ENCODE peak calls at places on chromosomes 16 and 17, in four cellular contexts. One of them, this sample, is unnamed.

GRCh38 chr17:55285340-55286301 is 20.9 kb downstream of the HLF start:
- DNase-seq in K562: no peak
- DNase-seq in endothelial cell of umbilical vein: peak; percentile 21
- DNase-seq in mammary epithelial cell: no peak
- DNase-seq in this sample: peak; percentile 76

GRCh38 chr17:45824475-45824874 is 20.2 kb upstream of the SPPL2C start:
- DNase-seq in K562: no peak
- DNase-seq in endothelial cell of umbilical vein: no peak
- DNase-seq in mammary epithelial cell: no peak
- DNase-seq in this sample: no peak

GRCh38 chr17:66296289-66296725 is 6.1 kb upstream of the PRKCA start:
- DNase-seq in K562: peak; percentile 75
- DNase-seq in endothelial cell of umbilical vein: no peak
- DNase-seq in mammary epithelial cell: no peak
- DNase-seq in this sample: no peak

GRCh38 chr17:46940692-46941404 is 17.9 kb downstream of the GOSR2 start:
- DNase-seq in K562: peak; percentile 90
- DNase-seq in endothelial cell of umbilical vein: peak; percentile 78
- DNase-seq in mammary epithelial cell: peak; percentile 49
- DNase-seq in this sample: peak; percentile 74

GRCh38 chr17:13084420-13084819 is 66.6 kb upstream of the ELAC2 start:
- DNase-seq in K562: no peak
- DNase-seq in endothelial cell of umbilical vein: no peak
- DNase-seq in mammary epithelial cell: no peak
- DNase-seq in this sample: no peak

GRCh38 chr16:47644661-47645060 is 183.5 kb downstream of the PHKB start:
- DNase-seq in K562: no peak
- DNase-seq in endothelial cell of umbilical vein: no peak
- DNase-seq in mammary epithelial cell: no peak
- DNase-seq in this sample: no peak

GRCh38 chr16:56370185-56370584 is 55.2 kb downstream of the AMFR start:
- DNase-seq in K562: no peak
- DNase-seq in endothelial cell of umbilical vein: no peak
- DNase-seq in mammary epithelial cell: no peak
- DNase-seq in this sample: no peak

GRCh38 chr17:7852919-7853692 is 1.8 kb upstream of the TMEM88 start:
- DNase-seq in K562: no peak
- DNase-seq in endothelial cell of umbilical vein: no peak
- DNase-seq in mammary epithelial cell: no peak
- DNase-seq in this sample: no peak

GRCh38 chr17:75516619-75517276 is 420 bp downstream of the TSEN54 start:
- DNase-seq in K562: peak; percentile 50
- DNase-seq in endothelial cell of umbilical vein: no peak
- DNase-seq in mammary epithelial cell: peak; percentile 7
- DNase-seq in this sample: no peak

GRCh38 chr17:2400877-2401425 is at the start of gene MNT:
- DNase-seq in K562: peak; percentile 89
- DNase-seq in endothelial cell of umbilical vein: peak; percentile 94
- DNase-seq in mammary epithelial cell: peak; percentile 95
- DNase-seq in this sample: peak; percentile 94

GRCh38 chr17:38601539-38602351 is 4.0 kb downstream of the SRCIN1 start:
- DNase-seq in K562: peak; percentile 43
- DNase-seq in endothelial cell of umbilical vein: no peak
- DNase-seq in mammary epithelial cell: no peak
- DNase-seq in this sample: peak; percentile 86

GRCh38 chr16:54248863-54249710 is 37.5 kb downstream of the IRX3 start:
- DNase-seq in K562: no peak
- DNase-seq in endothelial cell of umbilical vein: no peak
- DNase-seq in mammary epithelial cell: no peak
- DNase-seq in this sample: no peak

GRCh38 chr17:27496971-27497370 is 40.7 kb downstream of the KSR1 start:
- DNase-seq in K562: peak; percentile 34
- DNase-seq in endothelial cell of umbilical vein: no peak
- DNase-seq in mammary epithelial cell: no peak
- DNase-seq in this sample: no peak

GRCh38 chr17:63407741-63408330 is 38.3 kb downstream of the CYB561 start:
- DNase-seq in K562: no peak
- DNase-seq in endothelial cell of umbilical vein: no peak
- DNase-seq in mammary epithelial cell: no peak
- DNase-seq in this sample: no peak

GRCh38 chr16:85592700-85593502 is 20.2 kb upstream of the GSE1 start:
- DNase-seq in K562: peak; percentile 67
- DNase-seq in endothelial cell of umbilical vein: no peak
- DNase-seq in mammary epithelial cell: no peak
- DNase-seq in this sample: no peak

GRCh38 chr17:68439656-68440290 is 17.5 kb downstream of the WIPI1 start:
- DNase-seq in K562: no peak
- DNase-seq in endothelial cell of umbilical vein: no peak
- DNase-seq in mammary epithelial cell: no peak
- DNase-seq in this sample: no peak

GRCh38 chr17:65064452-65065019 is 8.0 kb upstream of the GNA13 start:
- DNase-seq in K562: peak; percentile 59
- DNase-seq in endothelial cell of umbilical vein: no peak
- DNase-seq in mammary epithelial cell: peak; percentile 96
- DNase-seq in this sample: no peak

GRCh38 chr16:54936979-54937672 is 6.5 kb downstream of the IRX5 start:
- DNase-seq in K562: no peak
- DNase-seq in endothelial cell of umbilical vein: peak; percentile 24
- DNase-seq in mammary epithelial cell: peak; percentile 82
- DNase-seq in this sample: no peak

GRCh38 chr17:48491527-48492273 is 39.1 kb downstream of the HOXB1 start:
- DNase-seq in K562: peak; percentile 39
- DNase-seq in endothelial cell of umbilical vein: peak; percentile 75
- DNase-seq in mammary epithelial cell: no peak
- DNase-seq in this sample: no peak

DNA sequence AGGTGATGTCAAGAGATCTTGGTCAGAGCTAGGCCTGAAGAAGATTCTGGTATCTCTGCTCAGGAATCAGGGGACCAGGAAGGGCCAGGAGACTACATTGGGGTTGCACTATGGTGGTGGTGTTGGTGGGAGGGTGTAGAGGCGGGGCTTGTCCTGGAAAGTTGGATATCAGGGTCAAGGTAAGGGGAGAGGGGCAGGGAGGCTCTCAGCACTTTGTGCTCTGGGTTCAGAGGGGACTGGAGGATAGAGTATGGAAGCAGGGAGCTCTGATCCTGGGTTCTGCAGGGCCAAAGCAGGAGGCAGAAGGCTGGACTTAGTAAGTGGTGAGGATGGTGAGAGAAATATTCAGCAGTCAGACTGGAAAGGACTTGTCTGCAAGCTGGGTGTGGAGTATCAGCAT is 3.0 kb downstream of the NOL3 start:
- DNase-seq in K562: no peak
- DNase-seq in endothelial cell of umbilical vein: no peak
- DNase-seq in mammary epithelial cell: no peak
- DNase-seq in this sample: peak; percentile 25
- H3K9ac ChIP-seq in K562: peak overlapping the region; percentile 76
- H3K9ac ChIP-seq in endothelial cell of umbilical vein: no peak overlapping the region
- H3K9ac ChIP-seq in mammary epithelial cell: peak overlapping the region; percentile 60
- H3K9ac ChIP-seq in this sample: peak overlapping the region; percentile 88

GRCh38 chr16:1786242-1787055 is 3.7 kb downstream of the NUBP2 start:
- DNase-seq in K562: no peak
- DNase-seq in endothelial cell of umbilical vein: no peak
- DNase-seq in mammary epithelial cell: no peak
- DNase-seq in this sample: peak; percentile 16
- TF ChIP-seq CTCF in K562: no peak
- TF ChIP-seq CTCF in endothelial cell of umbilical vein: no peak
- TF ChIP-seq CTCF in mammary epithelial cell: no peak
- TF ChIP-seq CTCF in this sample: no peak

DNA sequence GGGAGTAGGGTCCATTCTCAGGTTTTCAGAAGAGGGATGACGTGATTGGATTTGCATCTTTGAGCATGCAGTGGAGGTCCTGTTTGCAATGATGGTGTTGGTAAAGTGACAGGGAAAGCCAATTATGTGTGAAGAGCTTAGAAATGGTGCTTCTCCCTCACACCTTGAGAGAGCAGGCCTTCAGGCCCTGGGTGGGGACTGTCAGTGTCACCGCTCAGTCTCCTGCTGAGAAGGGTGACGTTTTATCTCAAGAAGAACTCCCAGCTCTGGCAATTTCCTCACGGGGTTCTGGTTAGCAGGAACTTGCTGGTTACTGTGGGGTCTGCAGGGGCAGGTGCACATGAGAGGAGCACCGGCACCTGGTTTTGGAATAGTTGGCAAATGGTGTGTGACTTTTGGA is 11.2 kb downstream of the PLCG2 start:
- DNase-seq in K562: no peak
- DNase-seq in endothelial cell of umbilical vein: no peak
- DNase-seq in mammary epithelial cell: no peak
- DNase-seq in this sample: no peak
- H3K9ac ChIP-seq in K562: no peak overlapping the region
- H3K9ac ChIP-seq in endothelial cell of umbilical vein: no peak overlapping the region
- H3K9ac ChIP-seq in mammary epithelial cell: no peak overlapping the region
- H3K9ac ChIP-seq in this sample: no peak overlapping the region

DNA sequence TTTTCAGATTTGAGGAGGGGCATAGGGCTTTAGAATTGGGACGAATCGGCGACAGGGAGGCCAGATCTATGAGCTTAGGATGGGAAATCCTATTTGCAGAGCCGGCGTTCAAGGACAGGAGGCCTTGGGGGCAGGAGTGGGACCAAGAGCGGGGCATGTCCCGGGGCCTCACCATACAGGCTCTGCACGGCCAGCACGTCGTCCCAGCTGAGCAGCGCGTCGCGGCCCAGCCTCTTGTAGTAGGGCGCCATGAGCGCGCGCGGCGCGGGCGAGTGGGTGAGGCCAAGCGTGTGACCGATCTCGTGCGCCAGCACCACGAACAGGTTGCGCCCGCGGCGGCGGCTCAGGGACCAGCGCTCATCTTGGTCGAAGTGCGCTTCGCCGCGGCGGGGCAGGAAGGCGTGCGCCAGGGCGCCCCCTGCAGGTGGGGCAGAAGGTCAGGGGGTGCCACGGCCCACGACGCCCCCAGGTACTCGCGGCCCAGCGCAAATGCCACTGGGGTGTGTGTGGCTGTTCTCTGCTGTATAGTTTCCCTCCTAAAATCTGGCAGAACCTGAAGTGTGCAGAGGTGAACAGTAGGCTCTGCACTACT is 9.3 kb downstream of the C17orf50 start:
- DNase-seq in K562: no peak
- DNase-seq in endothelial cell of umbilical vein: no peak
- DNase-seq in mammary epithelial cell: no peak
- DNase-seq in this sample: no peak
- TF ChIP-seq CTCF in K562: peak; percentile 44
- TF ChIP-seq CTCF in endothelial cell of umbilical vein: no peak
- TF ChIP-seq CTCF in mammary epithelial cell: peak; percentile 47
- TF ChIP-seq CTCF in this sample: no peak

DNA sequence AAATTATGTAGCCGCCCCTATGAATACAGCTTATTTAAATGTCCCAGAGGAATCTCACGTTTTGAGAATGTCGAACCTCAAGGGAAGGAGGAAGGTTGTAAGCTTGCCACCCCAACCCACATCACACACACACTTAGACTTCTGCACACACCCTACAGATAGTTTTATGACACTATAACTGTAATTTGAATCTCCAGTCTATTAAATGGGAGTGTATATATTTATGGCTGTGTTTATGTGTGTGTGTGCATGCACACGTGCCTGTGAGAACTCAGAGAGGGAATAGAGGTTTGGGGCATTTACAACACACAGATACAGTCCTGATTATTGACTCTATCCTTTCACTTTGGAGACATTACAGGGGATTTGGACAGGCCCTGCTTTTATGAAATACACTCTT is 171.5 kb upstream of the MAF start:
- DNase-seq in K562: no peak
- DNase-seq in endothelial cell of umbilical vein: no peak
- DNase-seq in mammary epithelial cell: no peak
- DNase-seq in this sample: peak; percentile 35
- H3K9ac ChIP-seq in K562: no peak overlapping the region
- H3K9ac ChIP-seq in endothelial cell of umbilical vein: no peak overlapping the region
- H3K9ac ChIP-seq in mammary epithelial cell: no peak overlapping the region
- H3K9ac ChIP-seq in this sample: no peak overlapping the region

GRCh38 chr17:74089869-74090464 is 113.5 kb upstream of the RPL38 start:
- DNase-seq in K562: peak; percentile 62
- DNase-seq in endothelial cell of umbilical vein: no peak
- DNase-seq in mammary epithelial cell: peak; percentile 40
- DNase-seq in this sample: peak; percentile 81

GRCh38 chr17:74086992-74087391 is 116.5 kb upstream of the RPL38 start:
- DNase-seq in K562: no peak
- DNase-seq in endothelial cell of umbilical vein: no peak
- DNase-seq in mammary epithelial cell: no peak
- DNase-seq in this sample: no peak

GRCh38 chr17:74080936-74081335 is 122.5 kb upstream of the RPL38 start:
- DNase-seq in K562: no peak
- DNase-seq in endothelial cell of umbilical vein: no peak
- DNase-seq in mammary epithelial cell: no peak
- DNase-seq in this sample: no peak

GRCh38 chr17:74083321-74083720 is 120.2 kb upstream of the RPL38 start:
- DNase-seq in K562: no peak
- DNase-seq in endothelial cell of umbilical vein: no peak
- DNase-seq in mammary epithelial cell: no peak
- DNase-seq in this sample: no peak

GRCh38 chr17:74085434-74085833 is 118.0 kb upstream of the RPL38 start:
- DNase-seq in K562: peak; percentile 19
- DNase-seq in endothelial cell of umbilical vein: no peak
- DNase-seq in mammary epithelial cell: no peak
- DNase-seq in this sample: no peak
- TF ChIP-seq CTCF in K562: peak; percentile 59
- TF ChIP-seq CTCF in endothelial cell of umbilical vein: no peak
- TF ChIP-seq CTCF in mammary epithelial cell: peak; percentile 30
- TF ChIP-seq CTCF in this sample: no peak

GRCh38 chr17:71192848-71193247 is 928.0 kb upstream of the SOX9 start:
- DNase-seq in K562: no peak
- DNase-seq in endothelial cell of umbilical vein: no peak
- DNase-seq in mammary epithelial cell: no peak
- DNase-seq in this sample: no peak

GRCh38 chr17:71192039-71192555 is 928.7 kb upstream of the SOX9 start:
- DNase-seq in K562: no peak
- DNase-seq in endothelial cell of umbilical vein: no peak
- DNase-seq in mammary epithelial cell: no peak
- DNase-seq in this sample: no peak

GRCh38 chr17:71189493-71189831 is 931.4 kb upstream of the SOX9 start:
- DNase-seq in K562: no peak
- DNase-seq in endothelial cell of umbilical vein: no peak
- DNase-seq in mammary epithelial cell: no peak
- DNase-seq in this sample: no peak

GRCh38 chr17:71187145-71187878 is 933.5 kb upstream of the SOX9 start:
- DNase-seq in K562: no peak
- DNase-seq in endothelial cell of umbilical vein: no peak
- DNase-seq in mammary epithelial cell: peak; percentile 61
- DNase-seq in this sample: no peak

DNA sequence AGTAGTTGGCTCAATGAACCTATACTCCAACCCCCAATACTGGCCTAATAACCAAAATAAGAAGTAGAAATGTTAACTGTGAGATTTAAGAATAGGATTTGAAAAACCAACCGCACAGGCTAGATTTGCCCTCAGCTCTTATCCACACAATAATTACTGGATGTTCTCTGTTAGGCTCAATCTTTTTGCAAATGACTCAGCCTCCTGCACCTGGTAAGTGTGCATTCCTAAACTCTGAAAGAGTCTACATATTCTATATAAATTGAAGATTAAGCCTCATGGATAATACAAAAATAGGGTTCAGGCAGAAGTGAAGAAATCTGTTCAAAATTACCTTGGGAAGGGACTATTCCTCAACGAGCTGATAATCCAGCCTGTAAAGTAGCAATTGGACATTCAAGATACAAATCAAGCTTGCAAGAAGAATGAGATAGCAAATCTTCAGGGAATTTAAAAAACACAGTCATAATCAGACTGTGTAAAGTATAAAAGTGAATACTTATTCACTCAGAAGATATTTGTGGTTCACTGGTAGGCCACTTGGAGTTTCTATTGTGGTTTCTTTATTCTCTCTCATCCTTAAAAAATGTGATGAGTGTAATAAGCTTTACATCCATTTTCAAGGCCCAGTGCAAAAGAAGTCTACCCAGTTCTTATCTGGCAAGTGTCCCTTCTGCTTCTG is 931.9 kb upstream of the SOX9 start:
- DNase-seq in K562: no peak
- DNase-seq in endothelial cell of umbilical vein: no peak
- DNase-seq in mammary epithelial cell: peak; percentile 90
- DNase-seq in this sample: no peak
- H3K9ac ChIP-seq in K562: no peak overlapping the region
- H3K9ac ChIP-seq in endothelial cell of umbilical vein: no peak overlapping the region
- H3K9ac ChIP-seq in mammary epithelial cell: peak overlapping the region; percentile 80
- H3K9ac ChIP-seq in this sample: no peak overlapping the region

This sample was measured in colonic mucosa.